ENCODE peak calls at places on chromosomes 16 and 17, in five cellular contexts. O is A549, H is K562, U is HepG2, C is GM12878. G is an unnamed sample.

GRCh38 chr16:84503751-84504395 is 586 bp downstream of the MEAK7 start:
- DNase-seq in O (peak), H (no peak), U (no peak), C (no peak), G (peak)

GRCh38 chr17:2172447-2172938 is 117.6 kb downstream of the HIC1 start:
- DNase-seq in O (peak), H (no peak), U (no peak), C (no peak), G (no peak)

GRCh38 chr17:51407576-51407975 is 147.2 kb downstream of the UTP18 start:
- DNase-seq in O (no peak), H (no peak), U (no peak), C (no peak), G (no peak)

GRCh38 chr17:47813512-47814031 is 8.0 kb downstream of the OSBPL7 start:
- DNase-seq in O (no peak), H (no peak), U (no peak), C (no peak), G (no peak)

GRCh38 chr17:56121661-56122060 is 31.6 kb upstream of the ANKFN1 start:
- DNase-seq in O (no peak), H (no peak), U (no peak), C (no peak), G (peak)

GRCh38 chr16:20401066-20401465 is 3.5 kb downstream of the PDILT start:
- DNase-seq in O (no peak), H (no peak), U (no peak), C (no peak), G (no peak)

GRCh38 chr17:83109793-83110645 is 30.6 kb downstream of the METRNL start:
- DNase-seq in O (peak), H (no peak), U (peak), C (no peak), G (no peak)

GRCh38 chr16:57508084-57508425 is 21.8 kb upstream of the DOK4 start:
- DNase-seq in O (no peak), H (no peak), U (no peak), C (no peak), G (no peak)

GRCh38 chr16:57540906-57541753 is 1.3 kb upstream of the ADGRG5 start:
- DNase-seq in O (no peak), H (no peak), U (no peak), C (no peak), G (peak)

GRCh38 chr17:3794890-3795757 is 5.9 kb downstream of the ITGAE start:
- DNase-seq in O (peak), H (no peak), U (peak), C (no peak), G (no peak)

GRCh38 chr17:48577330-48577945 is 712 bp downstream of the HOXB4 start:
- DNase-seq in O (no peak), H (no peak), U (no peak), C (no peak), G (no peak)

GRCh38 chr17:64061157-64061898 is 40.9 kb upstream of the ICAM2 start:
- DNase-seq in O (no peak), H (no peak), U (no peak), C (peak), G (no peak)

GRCh38 chr17:74860229-74860998 is 729 bp upstream of the GRIN2C start:
- DNase-seq in O (no peak), H (no peak), U (no peak), C (no peak), G (no peak)

GRCh38 chr16:30372037-30372712 is 1.9 kb upstream of the TBC1D10B start:
- DNase-seq in O (no peak), H (no peak), U (no peak), C (no peak), G (no peak)

GRCh38 chr16:15539197-15539596 is 103.8 kb downstream of the MARF1 start:
- DNase-seq in O (no peak), H (peak), U (peak), C (no peak), G (peak)

GRCh38 chr16:29663020-29663828 is at the start of gene SPN:
- DNase-seq in O (no peak), H (peak), U (no peak), C (no peak), G (peak)

GRCh38 chr17:7252176-7253043 is at the start of gene ELP5:
- DNase-seq in O (peak), H (peak), U (peak), C (peak), G (peak)

GRCh38 chr17:30130121-30130520 is 13.5 kb downstream of the NSRP1 start:
- DNase-seq in O (no peak), H (no peak), U (no peak), C (no peak), G (no peak)

GRCh38 chr17:27446569-27447301 is 9.5 kb upstream of the KSR1 start:
- DNase-seq in O (peak), H (peak), U (no peak), C (no peak), G (no peak)

GRCh38 chr16:66924527-66925321 is 611 bp downstream of the RRAD start:
- DNase-seq in O (no peak), H (peak), U (no peak), C (no peak), G (peak)

GRCh38 chr17:73347355-73347754 is 35.6 kb upstream of the CDC42EP4 start:
- DNase-seq in O (no peak), H (no peak), U (no peak), C (no peak), G (no peak)

GRCh38 chr16:89701425-89702406 is at the start of gene SPATA2L:
- DNase-seq in O (peak), H (peak), U (peak), C (peak), G (peak)

GRCh38 chr16:10694306-10694705 is 424 bp downstream of the TEKT5 start:
- DNase-seq in O (no peak), H (no peak), U (no peak), C (no peak), G (no peak)

GRCh38 chr16:10693889-10694288 is 841 bp downstream of the TEKT5 start:
- DNase-seq in O (no peak), H (no peak), U (no peak), C (no peak), G (no peak)

GRCh38 chr16:10694830-10695229 is at the start of gene TEKT5:
- DNase-seq in O (no peak), H (no peak), U (no peak), C (no peak), G (no peak)

DNA sequence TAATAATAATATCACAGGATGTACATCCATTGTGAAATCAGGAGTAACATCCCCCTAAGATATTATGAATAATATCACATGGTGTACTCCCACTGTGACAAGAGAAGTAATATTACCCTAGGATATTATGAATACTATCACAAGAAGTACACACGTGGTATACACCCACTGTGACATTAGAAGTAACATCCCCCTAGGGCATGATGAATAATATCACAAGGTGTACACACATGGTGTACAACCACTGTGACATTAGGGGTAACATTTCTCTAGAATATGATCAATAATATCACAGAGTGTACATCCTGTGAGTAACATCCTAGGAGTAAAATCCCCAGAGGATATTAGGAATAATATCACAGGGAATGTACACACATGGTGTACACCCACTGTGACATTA is 5.0 kb upstream of the TEKT5 start:
- DNase-seq in O (no peak), H (no peak), U (no peak), C (no peak), G (no peak)
- TF ChIP-seq MAX in O (no peak), H (no peak), U (no peak), C (no peak), G (no peak)

DNA sequence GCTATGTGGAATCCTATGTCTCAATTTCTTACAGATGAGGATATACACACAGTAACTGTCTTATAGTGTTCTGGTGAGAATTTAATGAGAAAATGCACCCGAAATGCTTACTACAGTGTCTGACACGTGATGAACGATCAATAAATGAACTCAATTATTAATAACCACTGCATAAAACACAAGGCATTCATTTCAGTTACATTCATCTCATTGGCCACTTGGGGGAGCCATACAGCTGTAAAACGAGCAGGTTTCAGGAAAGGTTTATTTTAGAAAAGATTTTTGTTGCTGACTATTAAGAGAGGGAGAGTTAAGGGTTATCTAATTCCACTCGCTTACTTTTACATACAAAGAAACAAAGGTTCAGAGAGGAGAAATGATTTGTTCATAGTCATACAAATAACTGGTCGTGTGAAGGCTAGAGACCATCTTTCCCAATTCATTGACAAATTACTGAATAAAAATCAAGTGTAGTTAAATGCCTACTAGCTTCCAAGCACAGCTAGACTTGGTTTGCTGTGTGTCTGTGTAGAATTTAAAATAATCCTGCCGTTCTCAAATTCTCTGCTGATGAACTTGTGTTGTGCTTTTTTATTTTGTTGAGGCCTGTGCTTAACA is 160.1 kb downstream of the MAP2K4 start:
- DNase-seq in O (peak), H (peak), U (peak), C (peak), G (peak)
- TF ChIP-seq MYC in O (no peak), H (no peak), U (no peak), C (no peak), G (no peak)

GRCh38 chr16:1308977-1309885 is at the start of gene UBE2I:
- DNase-seq in O (peak), H (peak), U (peak), C (peak), G (peak)
- TF ChIP-seq POLR2A in O (peak), H (no peak), U (peak), C (peak), G (peak)

DNA sequence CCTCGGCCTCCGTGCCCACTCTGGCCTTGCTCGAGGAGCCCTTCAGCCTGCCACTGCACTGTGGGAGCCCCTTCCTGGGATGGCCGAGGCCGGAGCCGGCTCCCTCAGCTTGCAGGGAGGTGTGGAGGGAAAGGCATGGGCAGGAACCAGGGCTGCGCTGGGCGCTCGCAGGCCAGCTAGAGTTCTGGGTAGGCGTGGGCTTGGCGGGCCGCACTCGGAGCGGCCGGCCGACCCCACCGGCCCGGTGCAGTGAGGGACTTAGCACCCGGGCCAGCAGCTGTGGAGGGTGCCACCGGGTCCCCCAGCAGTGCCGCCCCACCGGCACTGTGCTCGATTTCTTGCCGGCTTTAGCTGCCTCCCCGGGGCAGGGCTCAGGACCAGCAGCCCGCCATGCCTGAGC is 101.0 kb upstream of the IRX5 start:
- DNase-seq in O (no peak), H (no peak), U (no peak), C (no peak), G (no peak)
- TF ChIP-seq MAX in O (no peak), H (no peak), U (no peak), C (no peak), G (no peak)

GRCh38 chr16:81718637-81719036 is 60.5 kb upstream of the PLCG2 start:
- DNase-seq in O (no peak), H (no peak), U (no peak), C (no peak), G (peak)

GRCh38 chr16:81717662-81718189 is 61.4 kb upstream of the PLCG2 start:
- DNase-seq in O (peak), H (no peak), U (no peak), C (peak), G (no peak)

GRCh38 chr16:81723098-81723723 is 55.9 kb upstream of the PLCG2 start:
- DNase-seq in O (peak), H (peak), U (peak), C (peak), G (peak)

GRCh38 chr16:81719993-81720392 is 59.1 kb upstream of the PLCG2 start:
- DNase-seq in O (no peak), H (no peak), U (no peak), C (no peak), G (no peak)

GRCh38 chr16:81720973-81721907 is 57.9 kb upstream of the PLCG2 start:
- DNase-seq in O (no peak), H (no peak), U (no peak), C (no peak), G (peak)
- TF ChIP-seq MYC in O (no peak), H (no peak), U (no peak), C (no peak), G (no peak)

GRCh38 chr17:66221755-66222530 is 7.3 kb downstream of the APOH start:
- DNase-seq in O (no peak), H (no peak), U (no peak), C (no peak), G (no peak)
- TF ChIP-seq POLR2A in O (no peak), H (no peak), U (no peak), C (no peak), G (no peak)

G was measured in NB4.